ENCODE peak calls at places on chromosomes 3 and 15, in eight cellular contexts. Z is esophagus muscularis mucosa, G is prostate gland, P is body of pancreas, C is ovary, H is endothelial cell of umbilical vein, I is stomach, K is lower leg skin. X is an unnamed sample.

GRCh38 chr3:188243124-188243795 is 89.3 kb downstream of the LPP start:
- DNase-seq in H (peak), Z (no peak), K (no peak), I (no peak), P (no peak), C (no peak), G (no peak), X (no peak)

GRCh38 chr3:43294975-43295374 is 8.6 kb downstream of the SNRK start:
- DNase-seq in Z (no peak), H (peak), K (no peak), C (no peak), I (no peak), G (no peak), P (no peak), X (no peak)

GRCh38 chr3:158991146-158991705 is 189.4 kb downstream of the MFSD1 start:
- DNase-seq in P (peak), K (no peak), Z (no peak), G (no peak), C (no peak), I (peak), H (no peak), X (no peak)

GRCh38 chr3:132225664-132226063 is 91.5 kb upstream of the ACP3 start:
- DNase-seq in Z (no peak), P (no peak), K (no peak), C (no peak), H (no peak), I (no peak), G (no peak), X (no peak)

GRCh38 chr3:125310623-125311076 is 64.5 kb downstream of the ZNF148 start:
- DNase-seq in H (no peak), P (peak), I (no peak), C (no peak), G (no peak), Z (no peak), K (no peak), X (no peak)

GRCh38 chr3:108159128-108159527 is 63.1 kb downstream of the IFT57 start:
- DNase-seq in C (no peak), P (no peak), K (no peak), I (no peak), Z (no peak), G (no peak), H (no peak), X (no peak)

GRCh38 chr3:138608322-138609214 is at the start of gene FAIM:
- DNase-seq in H (peak), G (peak), P (peak), I (peak), Z (peak), C (peak), K (peak), X (peak)

GRCh38 chr3:179544981-179545645 is 17.6 kb upstream of the ACTL6A start:
- DNase-seq in H (no peak), C (no peak), G (no peak), P (no peak), I (no peak), K (no peak), Z (no peak), X (no peak)

GRCh38 chr15:29656636-29657475 is 165.4 kb downstream of the TJP1 start:
- DNase-seq in C (no peak), P (peak), Z (no peak), G (peak), H (no peak), K (no peak), I (no peak), X (no peak)

GRCh38 chr3:170360476-170360875 is 3.0 kb downstream of the SKIL start:
- DNase-seq in C (no peak), I (no peak), Z (no peak), P (no peak), G (no peak), H (no peak), K (no peak), X (no peak)

GRCh38 chr15:33735637-33736247 is 232.6 kb upstream of the CHRM5 start:
- DNase-seq in P (peak), Z (no peak), G (peak), I (peak), K (no peak), H (peak), C (no peak), X (no peak)

GRCh38 chr3:38616658-38617057 is 32.8 kb downstream of the SCN5A start:
- DNase-seq in C (no peak), K (no peak), G (no peak), P (no peak), I (no peak), Z (no peak), H (no peak), X (no peak)

GRCh38 chr15:76337047-76337738 is 620 bp downstream of the ISL2 start:
- DNase-seq in I (no peak), C (no peak), H (peak), K (no peak), G (no peak), P (no peak), Z (no peak), X (no peak)

GRCh38 chr3:46276497-46277099 is 34.3 kb downstream of the CCR3 start:
- DNase-seq in H (peak), P (peak), C (no peak), K (peak), Z (peak), I (peak), G (peak), X (peak)

GRCh38 chr15:71648095-71648494 is 162.3 kb upstream of the NR2E3 start:
- DNase-seq in K (no peak), I (no peak), G (no peak), Z (peak), C (no peak), H (no peak), P (no peak), X (no peak)

GRCh38 chr15:25170781-25171110 is 216.0 kb downstream of the SNRPN start:
- DNase-seq in P (no peak), Z (peak), H (no peak), I (peak), G (no peak), C (no peak), K (no peak), X (no peak)

GRCh38 chr3:142051351-142051750 is 98.0 kb downstream of the TFDP2 start:
- DNase-seq in K (no peak), C (no peak), I (no peak), Z (no peak), H (no peak), P (no peak), G (no peak), X (no peak)

GRCh38 chr3:14847613-14848541 is 29.1 kb downstream of the FGD5 start:
- DNase-seq in G (no peak), C (no peak), K (peak), P (peak), Z (no peak), I (peak), H (peak), X (no peak)

GRCh38 chr3:10023587-10024310 is 2.5 kb upstream of the FANCD2 start:
- DNase-seq in Z (no peak), I (no peak), P (no peak), H (no peak), G (no peak), K (no peak), C (no peak), X (no peak)

GRCh38 chr3:135239485-135239884 is 444.4 kb downstream of the EPHB1 start:
- DNase-seq in H (no peak), I (no peak), K (no peak), P (no peak), G (no peak), Z (no peak), C (no peak), X (no peak)

GRCh38 chr3:159640220-159640619 is 348.4 kb upstream of the IL12A start:
- DNase-seq in P (no peak), H (no peak), G (no peak), I (no peak), Z (no peak), C (no peak), K (no peak), X (no peak)

GRCh38 chr15:43190178-43190577 is 5.0 kb downstream of the CCNDBP1 start:
- DNase-seq in H (peak), G (peak), C (no peak), K (no peak), Z (no peak), I (peak), P (peak), X (no peak)

GRCh38 chr3:129046732-129047552 is 13.6 kb upstream of the GP9 start:
- DNase-seq in C (no peak), K (no peak), H (no peak), I (peak), G (no peak), P (no peak), Z (no peak), X (no peak)

GRCh38 chr3:49276475-49277356 is at the start of gene C3orf62:
- DNase-seq in K (peak), H (peak), I (peak), Z (peak), P (peak), G (peak), C (peak), X (peak)

GRCh38 chr15:80972276-80972675 is 17.3 kb downstream of the MESD start:
- DNase-seq in I (no peak), P (no peak), K (no peak), G (no peak), Z (no peak), C (no peak), H (no peak), X (no peak)

GRCh38 chr15:63052961-63053698 is 10.6 kb downstream of the TPM1 start:
- DNase-seq in P (peak), K (peak), I (peak), C (no peak), Z (no peak), G (peak), H (peak), X (peak)

GRCh38 chr15:78097667-78098066 is 5.3 kb downstream of the SH2D7 start:
- DNase-seq in Z (no peak), K (no peak), C (no peak), P (no peak), H (no peak), G (no peak), I (no peak), X (no peak)

GRCh38 chr15:69092159-69092558 is 68.3 kb upstream of the GLCE start:
- DNase-seq in H (peak), C (no peak), K (no peak), I (no peak), P (no peak), G (no peak), Z (no peak), X (no peak)

GRCh38 chr15:56767315-56767714 is 34.0 kb upstream of the ZNF280D start:
- DNase-seq in G (no peak), Z (no peak), P (no peak), H (peak), C (no peak), I (no peak), K (no peak), X (no peak)

GRCh38 chr15:75840659-75841058 is 2.6 kb upstream of the UBE2Q2 start:
- DNase-seq in I (no peak), Z (no peak), K (no peak), H (peak), C (peak), G (no peak), P (peak), X (peak)

GRCh38 chr3:134487406-134487805 is 1.5 kb downstream of the CEP63 start:
- DNase-seq in H (no peak), K (no peak), P (no peak), C (no peak), G (no peak), Z (no peak), I (no peak), X (no peak)

GRCh38 chr15:89203705-89204273 is 17.6 kb downstream of the RLBP1 start:
- DNase-seq in G (no peak), H (no peak), P (no peak), K (no peak), Z (no peak), C (no peak), I (no peak), X (no peak)

GRCh38 chr15:91652610-91653207 is 200.8 kb upstream of the SLCO3A1 start:
- DNase-seq in I (no peak), P (no peak), C (no peak), G (no peak), H (no peak), K (no peak), Z (no peak), X (no peak)

DNA sequence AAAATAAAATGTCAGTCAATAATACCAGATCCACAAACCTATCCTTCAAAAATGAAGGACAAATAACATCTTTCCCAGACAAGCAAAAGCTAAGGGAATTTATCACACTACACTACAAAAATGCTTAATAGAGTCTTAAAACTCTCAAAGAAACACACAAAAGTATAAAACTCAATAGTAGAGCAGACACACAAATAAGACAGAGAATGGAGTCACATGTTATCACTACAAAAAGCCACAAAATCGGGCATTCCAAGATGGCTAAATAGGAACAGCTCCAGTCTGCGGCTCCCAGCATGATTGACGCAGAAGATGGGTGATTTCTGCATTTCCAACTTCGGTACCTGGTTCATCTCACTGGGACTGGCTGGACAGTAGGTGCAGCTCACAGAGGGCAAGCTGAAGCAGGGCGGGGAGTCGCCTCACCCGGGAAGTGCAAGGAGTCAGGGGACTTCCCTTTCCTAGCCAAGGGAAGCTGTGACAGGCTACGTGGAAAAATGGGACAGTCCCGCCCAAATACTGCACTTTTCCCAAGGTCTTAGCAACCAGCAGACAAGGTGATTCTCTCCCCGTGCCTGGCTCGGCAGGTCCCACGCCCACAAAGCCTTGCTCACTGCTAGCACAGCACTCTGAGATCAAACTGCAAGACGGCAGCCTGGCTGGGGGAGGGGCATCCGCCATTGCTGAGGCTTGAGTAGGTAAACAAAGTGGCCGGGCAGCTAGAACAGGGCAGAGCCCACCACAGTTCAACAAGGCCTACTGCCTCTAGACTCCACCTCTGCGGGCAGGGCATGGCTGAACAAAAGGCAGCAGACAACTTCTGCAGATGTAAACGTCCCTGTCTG is 46.3 kb downstream of the SENP7 start:
- DNase-seq in I (peak), G (no peak), P (peak), Z (no peak), C (no peak), K (no peak), H (no peak), X (no peak)
- H3K4me3 ChIP-seq in I (peak), G (no peak), P (no peak), Z (no peak), C (no peak), K (no peak), H (no peak), X (no peak)

GRCh38 chr3:183554377-183554776 is 1.1 kb downstream of the KLHL6 start:
- DNase-seq in Z (no peak), I (no peak), C (no peak), K (no peak), H (peak), P (no peak), G (no peak), X (no peak)
- TF ChIP-seq POLR2A in Z (no peak), I (no peak), C (no peak), K (no peak), H (no peak), P (no peak), G (no peak), X (no peak)

DNA sequence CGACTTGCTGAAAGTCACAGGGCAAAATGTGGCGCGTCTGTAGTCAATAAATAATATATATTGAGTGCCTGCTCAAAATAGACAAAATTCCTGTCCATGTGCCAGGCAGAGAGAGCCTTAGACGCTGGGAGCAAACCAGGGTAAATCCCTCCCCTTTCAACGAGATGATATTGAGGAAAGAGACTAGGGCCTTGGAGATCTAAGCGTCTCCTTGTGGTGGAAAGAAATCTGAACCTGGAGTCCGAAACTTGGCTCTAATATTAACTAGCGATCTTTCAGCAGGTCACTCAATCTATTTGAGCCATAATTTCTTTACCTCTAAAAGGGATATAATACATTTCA is 348 bp upstream of the DPP8 start:
- DNase-seq in G (no peak), C (no peak), P (no peak), H (no peak), I (no peak), Z (no peak), K (no peak), X (no peak)
- H3K4me3 ChIP-seq in G (peak), C (no peak), P (peak), H (peak), I (peak), Z (peak), K (no peak), X (peak)

DNA sequence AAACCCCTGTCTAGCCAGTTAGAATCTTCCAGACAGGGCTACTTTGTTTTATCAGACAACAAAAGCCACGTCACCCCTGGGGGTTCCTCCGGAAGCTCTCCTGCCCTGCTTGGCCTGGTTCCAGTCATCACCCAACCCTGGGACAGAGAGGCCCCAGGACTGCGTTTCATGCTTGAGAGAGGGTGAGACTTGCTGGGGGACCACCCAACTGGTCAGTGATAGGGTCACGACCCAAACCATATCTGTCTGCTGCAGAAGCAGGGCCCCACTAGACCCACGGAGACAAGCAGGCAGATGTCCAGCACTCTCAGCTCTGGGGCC is 1.2 kb downstream of the NT5DC2 start:
- DNase-seq in Z (no peak), H (peak), G (no peak), K (peak), I (peak), P (no peak), C (peak), X (no peak)
- TF ChIP-seq POLR2A in Z (no peak), H (peak), G (no peak), K (no peak), I (no peak), P (no peak), C (no peak), X (no peak)

GRCh38 chr3:123292321-123293310 is 90.9 kb downstream of the SEC22A start:
- DNase-seq in Z (no peak), K (no peak), G (no peak), P (no peak), I (peak), C (no peak), H (no peak), X (no peak)

GRCh38 chr3:123290107-123290930 is 88.6 kb downstream of the SEC22A start:
- DNase-seq in C (no peak), P (no peak), H (no peak), I (peak), K (no peak), G (no peak), Z (no peak), X (no peak)

GRCh38 chr3:123291404-123291803 is 89.7 kb downstream of the SEC22A start:
- DNase-seq in Z (no peak), H (no peak), I (no peak), P (no peak), C (no peak), G (no peak), K (no peak), X (no peak)

GRCh38 chr3:123289336-123290106 is 87.8 kb downstream of the SEC22A start:
- DNase-seq in I (peak), P (no peak), Z (peak), H (no peak), K (no peak), C (no peak), G (no peak), X (no peak)

DNA sequence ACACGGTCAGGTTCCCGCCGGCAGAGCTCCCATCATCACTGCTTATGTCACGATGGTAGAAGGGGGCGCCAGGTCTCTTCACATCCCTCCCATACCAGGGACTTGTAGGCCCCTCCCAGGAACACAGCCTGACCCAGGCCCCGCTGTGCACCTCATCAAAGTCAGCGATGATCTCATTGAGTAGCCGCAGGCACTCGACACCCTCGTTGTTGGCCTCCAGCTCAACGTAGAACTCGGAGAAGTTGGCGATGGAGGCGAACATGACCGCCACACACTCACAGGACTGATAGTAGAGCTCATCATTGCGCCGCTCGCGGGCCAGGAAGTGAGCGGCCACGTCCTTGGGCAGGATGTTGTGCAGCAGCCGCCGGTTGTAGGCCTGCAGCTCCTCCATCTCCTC is 89.2 kb downstream of the SEC22A start:
- DNase-seq in K (no peak), Z (no peak), P (no peak), H (no peak), G (no peak), C (no peak), I (peak), X (no peak)
- H3K4me3 ChIP-seq in K (no peak), Z (no peak), P (no peak), H (no peak), G (no peak), C (no peak), I (no peak), X (no peak)

GRCh38 chr3:105139851-105140560 is 226.7 kb upstream of the ALCAM start:
- DNase-seq in P (no peak), Z (no peak), I (no peak), C (no peak), G (no peak), K (no peak), H (no peak), X (no peak)

GRCh38 chr3:105140899-105141367 is 225.8 kb upstream of the ALCAM start:
- DNase-seq in H (peak), I (no peak), K (no peak), Z (no peak), P (no peak), C (no peak), G (peak), X (no peak)

GRCh38 chr3:105144837-105145236 is 221.9 kb upstream of the ALCAM start:
- DNase-seq in C (no peak), H (no peak), P (no peak), I (no peak), G (no peak), K (no peak), Z (no peak), X (no peak)

GRCh38 chr3:105145516-105145915 is 221.2 kb upstream of the ALCAM start:
- DNase-seq in G (no peak), H (no peak), I (no peak), C (no peak), Z (no peak), P (no peak), K (no peak), X (no peak)
- TF ChIP-seq POLR2A in G (no peak), H (no peak), I (no peak), C (no peak), Z (no peak), P (no peak), K (no peak), X (no peak)

GRCh38 chr3:100268986-100269385 is 8.2 kb downstream of the TBC1D23 start:
- DNase-seq in G (no peak), P (no peak), I (no peak), H (no peak), Z (no peak), C (no peak), K (no peak), X (no peak)
- H3K4me3 ChIP-seq in G (no peak), P (no peak), I (no peak), H (no peak), Z (no peak), C (no peak), K (no peak), X (no peak)

X was measured in tibial nerve.